ENCODE peak calls at places on chromosomes 6 and 20, in six cellular contexts. One of them, this sample, is unnamed.

GRCh38 chr6:40395066-40395697 is 192.0 kb downstream of the LRFN2 start:
- DNase-seq in activated B cell treated with CpG ODN at 0.5 μM for 24 hours: no peak
- DNase-seq in LoVo: no peak
- DNase-seq in hepatocyte: no peak
- DNase-seq in T follicular helper cell: no peak
- DNase-seq in left ventricle myocardium inferior: no peak
- DNase-seq in this sample: no peak

GRCh38 chr6:86942761-86943526 is 5.6 kb downstream of the HTR1E start:
- DNase-seq in activated B cell treated with CpG ODN at 0.5 μM for 24 hours: no peak
- DNase-seq in hepatocyte: no peak
- DNase-seq in LoVo: no peak
- DNase-seq in left ventricle myocardium inferior: no peak
- DNase-seq in T follicular helper cell: no peak
- DNase-seq in this sample: no peak

GRCh38 chr6:156557269-156557885 is 219.8 kb upstream of the ARID1B start:
- DNase-seq in LoVo: peak; percentile 29
- DNase-seq in activated B cell treated with CpG ODN at 0.5 μM for 24 hours: no peak
- DNase-seq in left ventricle myocardium inferior: peak; percentile 33
- DNase-seq in hepatocyte: peak; percentile 63
- DNase-seq in T follicular helper cell: no peak
- DNase-seq in this sample: no peak

GRCh38 chr20:41386502-41387427 is 20.1 kb upstream of the EMILIN3 start:
- DNase-seq in LoVo: no peak
- DNase-seq in T follicular helper cell: no peak
- DNase-seq in left ventricle myocardium inferior: peak; percentile 74
- DNase-seq in hepatocyte: peak; percentile 53
- DNase-seq in activated B cell treated with CpG ODN at 0.5 μM for 24 hours: no peak
- DNase-seq in this sample: no peak

GRCh38 chr6:126071000-126071647 is 84.8 kb downstream of the TRMT11 start:
- DNase-seq in activated B cell treated with CpG ODN at 0.5 μM for 24 hours: no peak
- DNase-seq in LoVo: no peak
- DNase-seq in left ventricle myocardium inferior: no peak
- DNase-seq in T follicular helper cell: no peak
- DNase-seq in hepatocyte: no peak
- DNase-seq in this sample: no peak

GRCh38 chr6:87828044-87828443 is 126.0 kb upstream of the AKIRIN2 start:
- DNase-seq in left ventricle myocardium inferior: no peak
- DNase-seq in T follicular helper cell: no peak
- DNase-seq in activated B cell treated with CpG ODN at 0.5 μM for 24 hours: no peak
- DNase-seq in LoVo: no peak
- DNase-seq in hepatocyte: no peak
- DNase-seq in this sample: no peak

GRCh38 chr20:15396900-15397299 is 1059.5 kb upstream of the FLRT3 start:
- DNase-seq in activated B cell treated with CpG ODN at 0.5 μM for 24 hours: no peak
- DNase-seq in T follicular helper cell: no peak
- DNase-seq in hepatocyte: no peak
- DNase-seq in LoVo: no peak
- DNase-seq in left ventricle myocardium inferior: no peak
- DNase-seq in this sample: no peak

GRCh38 chr6:89887452-89888137 is 6.7 kb upstream of the GJA10 start:
- DNase-seq in activated B cell treated with CpG ODN at 0.5 μM for 24 hours: peak; percentile 15
- DNase-seq in LoVo: no peak
- DNase-seq in left ventricle myocardium inferior: no peak
- DNase-seq in T follicular helper cell: no peak
- DNase-seq in hepatocyte: no peak
- DNase-seq in this sample: no peak

GRCh38 chr6:170019259-170020040 is 268.0 kb downstream of the ERMARD start:
- DNase-seq in left ventricle myocardium inferior: no peak
- DNase-seq in T follicular helper cell: no peak
- DNase-seq in activated B cell treated with CpG ODN at 0.5 μM for 24 hours: no peak
- DNase-seq in LoVo: no peak
- DNase-seq in hepatocyte: peak; percentile 44
- DNase-seq in this sample: no peak

GRCh38 chr20:52630138-52630537 is 342.0 kb upstream of the TSHZ2 start:
- DNase-seq in T follicular helper cell: no peak
- DNase-seq in LoVo: no peak
- DNase-seq in hepatocyte: no peak
- DNase-seq in activated B cell treated with CpG ODN at 0.5 μM for 24 hours: no peak
- DNase-seq in left ventricle myocardium inferior: no peak
- DNase-seq in this sample: no peak

GRCh38 chr6:90204327-90204726 is 92.3 kb downstream of the BACH2 start:
- DNase-seq in activated B cell treated with CpG ODN at 0.5 μM for 24 hours: no peak
- DNase-seq in left ventricle myocardium inferior: no peak
- DNase-seq in T follicular helper cell: no peak
- DNase-seq in LoVo: no peak
- DNase-seq in hepatocyte: no peak
- DNase-seq in this sample: peak; percentile 50

GRCh38 chr6:128482642-128483041 is 37.8 kb downstream of the PTPRK start:
- DNase-seq in left ventricle myocardium inferior: no peak
- DNase-seq in hepatocyte: no peak
- DNase-seq in LoVo: no peak
- DNase-seq in T follicular helper cell: no peak
- DNase-seq in activated B cell treated with CpG ODN at 0.5 μM for 24 hours: no peak
- DNase-seq in this sample: no peak

GRCh38 chr20:48066256-48066655 is 281.0 kb upstream of the SULF2 start:
- DNase-seq in hepatocyte: no peak
- DNase-seq in activated B cell treated with CpG ODN at 0.5 μM for 24 hours: no peak
- DNase-seq in LoVo: no peak
- DNase-seq in left ventricle myocardium inferior: no peak
- DNase-seq in T follicular helper cell: no peak
- DNase-seq in this sample: peak; percentile 60

GRCh38 chr6:33126101-33126714 is 50.4 kb downstream of the HLA-DPB1 start:
- DNase-seq in left ventricle myocardium inferior: peak; percentile 73
- DNase-seq in T follicular helper cell: peak; percentile 43
- DNase-seq in hepatocyte: peak; percentile 62
- DNase-seq in LoVo: peak; percentile 9
- DNase-seq in activated B cell treated with CpG ODN at 0.5 μM for 24 hours: peak; percentile 59
- DNase-seq in this sample: peak; percentile 17

GRCh38 chr6:18241208-18241836 is 23.0 kb downstream of the DEK start:
- DNase-seq in LoVo: peak; percentile 86
- DNase-seq in T follicular helper cell: no peak
- DNase-seq in activated B cell treated with CpG ODN at 0.5 μM for 24 hours: no peak
- DNase-seq in hepatocyte: no peak
- DNase-seq in left ventricle myocardium inferior: no peak
- DNase-seq in this sample: peak; percentile 54

GRCh38 chr20:325889-326644 is 715 bp downstream of the SOX12 start:
- DNase-seq in hepatocyte: peak; percentile 85
- DNase-seq in T follicular helper cell: no peak
- DNase-seq in left ventricle myocardium inferior: peak; percentile 71
- DNase-seq in activated B cell treated with CpG ODN at 0.5 μM for 24 hours: peak; percentile 58
- DNase-seq in LoVo: peak; percentile 23
- DNase-seq in this sample: peak; percentile 30

GRCh38 chr6:124676033-124676432 is 286.2 kb upstream of the RNF217 start:
- DNase-seq in T follicular helper cell: no peak
- DNase-seq in hepatocyte: no peak
- DNase-seq in activated B cell treated with CpG ODN at 0.5 μM for 24 hours: no peak
- DNase-seq in LoVo: no peak
- DNase-seq in left ventricle myocardium inferior: no peak
- DNase-seq in this sample: peak; percentile 72

GRCh38 chr6:140051521-140052455 is 677.3 kb upstream of the CITED2 start:
- DNase-seq in LoVo: no peak
- DNase-seq in hepatocyte: no peak
- DNase-seq in T follicular helper cell: no peak
- DNase-seq in activated B cell treated with CpG ODN at 0.5 μM for 24 hours: no peak
- DNase-seq in left ventricle myocardium inferior: no peak
- DNase-seq in this sample: peak; percentile 95

GRCh38 chr20:63863798-63864544 is 1.1 kb upstream of the TPD52L2 start:
- DNase-seq in LoVo: peak; percentile 89
- DNase-seq in left ventricle myocardium inferior: peak; percentile 85
- DNase-seq in hepatocyte: peak; percentile 92
- DNase-seq in activated B cell treated with CpG ODN at 0.5 μM for 24 hours: peak; percentile 76
- DNase-seq in T follicular helper cell: peak; percentile 59
- DNase-seq in this sample: peak; percentile 80

This sample was measured in mammary epithelial cell.